ENCODE peak calls at places on chromosomes 4 and X, in seven cellular contexts. N is dorsolateral prefrontal cortex; O is endothelial cell of umbilical vein; U is GM23248; Y is CD8-positive, alpha-beta T cell; R is gastrocnemius medialis; M is Panc1. H is an unnamed sample.

GRCh38 chr4:94507708-94508107 is 56.0 kb downstream of the PDLIM5 start:
- DNase-seq in R (peak), M (peak), Y (no peak), U (peak), O (peak), N (no peak), H (peak)

GRCh38 chrX:68508799-68509198 is 9.9 kb downstream of the YIPF6 start:
- DNase-seq in U (peak), O (peak), N (no peak), Y (no peak), M (no peak), R (no peak), H (no peak)

GRCh38 chrX:65697915-65698796 is 30.7 kb downstream of the MSN start:
- DNase-seq in O (peak), R (no peak), U (peak), Y (peak), N (no peak), M (no peak), H (peak)

GRCh38 chrX:144616317-144616716 is 631.0 kb upstream of the SPANXN1 start:
- DNase-seq in R (no peak), Y (no peak), M (no peak), U (no peak), O (no peak), N (no peak), H (no peak)

GRCh38 chr4:117479673-117480072 is 394.3 kb upstream of the TRAM1L1 start:
- DNase-seq in O (no peak), Y (no peak), R (no peak), U (no peak), M (no peak), N (no peak), H (no peak)

GRCh38 chr4:101593666-101594065 is 196.9 kb upstream of the BANK1 start:
- DNase-seq in O (no peak), R (no peak), N (no peak), Y (no peak), M (no peak), U (peak), H (no peak)

GRCh38 chr4:106323119-106323518 is 6.8 kb downstream of the AIMP1 start:
- DNase-seq in U (no peak), R (no peak), O (no peak), Y (no peak), M (no peak), N (no peak), H (no peak)

GRCh38 chr4:91592125-91592524 is 711.6 kb upstream of the GRID2 start:
- DNase-seq in R (no peak), N (no peak), Y (no peak), U (no peak), O (no peak), M (no peak), H (no peak)

GRCh38 chrX:41909068-41909467 is 14.3 kb downstream of the CASK start:
- DNase-seq in N (no peak), O (no peak), R (no peak), U (no peak), M (no peak), Y (no peak), H (no peak)

GRCh38 chrX:110204986-110205385 is 112.9 kb downstream of the AMMECR1 start:
- DNase-seq in U (peak), R (no peak), M (no peak), Y (no peak), O (no peak), N (no peak), H (no peak)

GRCh38 chr4:152310223-152310622 is 225.7 kb downstream of the FBXW7 start:
- DNase-seq in N (no peak), R (no peak), Y (no peak), O (no peak), M (no peak), U (peak), H (no peak)

GRCh38 chrX:16771483-16772398 is 14.5 kb upstream of the TXLNG start:
- DNase-seq in U (peak), Y (no peak), O (peak), N (no peak), R (no peak), M (peak), H (peak)

GRCh38 chr4:89469930-89470375 is 162.4 kb upstream of the GPRIN3 start:
- DNase-seq in R (no peak), N (no peak), U (peak), Y (no peak), M (no peak), O (peak), H (peak)

GRCh38 chrX:46250151-46250550 is 295.1 kb downstream of the ZNF674 start:
- DNase-seq in N (no peak), O (no peak), Y (no peak), U (no peak), R (no peak), M (no peak), H (no peak)

GRCh38 chrX:46247456-46247855 is 297.8 kb downstream of the ZNF674 start:
- DNase-seq in Y (no peak), U (no peak), O (no peak), N (no peak), M (no peak), R (no peak), H (no peak)

GRCh38 chrX:46244451-46244850 is 300.8 kb downstream of the ZNF674 start:
- DNase-seq in R (no peak), Y (no peak), N (no peak), M (no peak), O (no peak), U (peak), H (no peak)
- H3K27ac ChIP-seq in R (no peak), Y (no peak), N (no peak), M (no peak), O (no peak), U (no peak), H (no peak)

DNA sequence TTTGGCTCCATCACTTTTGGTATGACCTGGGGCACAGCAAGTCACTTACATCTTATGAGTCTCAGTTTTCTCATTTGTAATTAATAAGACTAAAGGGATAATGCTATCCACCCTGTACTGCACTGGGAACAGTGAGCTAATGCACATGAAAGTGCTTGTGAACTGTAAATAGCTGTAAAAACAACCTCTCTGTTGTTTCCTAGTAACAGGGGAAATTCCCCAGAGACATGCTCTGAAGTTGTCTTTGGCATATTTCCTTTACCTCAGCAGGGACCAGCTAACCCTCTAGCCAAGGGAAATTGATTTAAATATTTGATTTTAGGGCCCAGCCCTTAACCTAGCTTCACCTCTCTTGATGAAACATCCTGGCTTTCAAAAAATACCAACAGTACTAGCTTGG is 6.1 kb upstream of the CYSLTR1 start:
- DNase-seq in N (no peak), U (no peak), R (no peak), M (no peak), Y (no peak), O (no peak), H (no peak)
- H3K27ac ChIP-seq in N (no peak), U (no peak), R (no peak), M (no peak), Y (no peak), O (no peak), H (no peak)

GRCh38 chr4:26819478-26819877 is 41.2 kb upstream of the STIM2 start:
- DNase-seq in R (no peak), U (no peak), Y (no peak), M (no peak), O (no peak), N (no peak), H (no peak)
- H3K27ac ChIP-seq in R (no peak), U (no peak), Y (no peak), M (no peak), O (no peak), N (no peak), H (no peak)

GRCh38 chrX:148500428-148501120 is at the start of gene AFF2:
- DNase-seq in R (no peak), N (peak), U (peak), Y (peak), M (no peak), O (peak), H (no peak)

GRCh38 chrX:148504412-148504950 is 4.1 kb downstream of the AFF2 start:
- DNase-seq in O (no peak), Y (no peak), N (no peak), U (no peak), R (no peak), M (no peak), H (no peak)

GRCh38 chrX:148499638-148500427 is 584 bp upstream of the AFF2 start:
- DNase-seq in O (no peak), M (no peak), U (no peak), Y (no peak), N (peak), R (no peak), H (no peak)

GRCh38 chrX:148498067-148498466 is 2.4 kb upstream of the AFF2 start:
- DNase-seq in R (no peak), Y (no peak), O (no peak), U (no peak), N (no peak), M (no peak), H (no peak)

GRCh38 chrX:148501121-148502066 is 977 bp downstream of the AFF2 start:
- DNase-seq in Y (no peak), R (no peak), N (peak), O (no peak), U (no peak), M (no peak), H (no peak)
- H3K27ac ChIP-seq in Y (no peak), R (no peak), N (no peak), O (no peak), U (no peak), M (no peak), H (no peak)

DNA sequence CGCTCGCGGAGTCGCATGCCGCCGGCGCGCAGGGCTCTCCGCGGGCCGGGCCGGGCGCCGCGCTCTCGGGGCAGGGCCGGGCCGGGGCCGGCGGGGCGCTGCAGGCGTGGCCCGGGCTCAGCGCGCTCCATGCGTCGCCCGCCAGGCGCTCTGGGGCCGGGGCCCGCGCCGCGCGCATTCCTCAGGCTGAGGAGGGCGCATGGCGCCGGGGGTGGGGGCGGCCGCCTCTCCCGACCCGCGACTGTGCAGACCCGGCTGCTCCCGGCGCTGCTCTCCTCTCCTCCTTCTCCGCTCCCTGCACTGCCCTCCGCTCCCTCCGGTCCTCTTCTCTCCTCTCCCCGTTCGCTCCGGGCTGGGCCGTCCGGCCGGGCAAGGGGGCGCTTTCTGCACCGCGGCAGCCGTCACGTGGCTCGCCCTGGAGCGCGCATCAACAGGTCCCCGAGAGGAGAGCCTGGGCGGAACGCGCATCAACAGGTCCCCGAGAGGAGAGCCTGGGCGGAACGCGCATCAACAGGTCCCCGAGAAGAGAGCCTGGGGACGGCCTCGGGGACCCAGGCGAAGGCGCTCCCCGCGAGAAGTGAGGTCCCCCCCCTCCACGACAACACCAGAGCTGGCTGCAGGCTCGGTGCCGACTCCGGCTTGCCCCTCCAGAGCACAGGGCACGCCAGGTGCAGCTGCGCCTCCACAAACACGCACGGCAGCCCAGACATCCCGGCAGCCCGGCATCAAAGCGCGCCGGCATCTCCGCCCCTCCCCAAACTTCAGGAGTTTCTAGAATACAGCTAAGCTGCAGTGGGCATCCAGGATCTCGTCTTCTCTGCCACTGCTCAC is 12.9 kb downstream of the PPP2R3B start:
- DNase-seq in N (no peak), U (peak), Y (peak), R (peak), O (peak), M (no peak), H (no peak)
- H3K27ac ChIP-seq in N (no peak), U (no peak), Y (no peak), R (peak), O (no peak), M (no peak), H (no peak)

GRCh38 chrX:102650903-102651241 is 411 bp upstream of the GPRASP1 start:
- DNase-seq in R (no peak), U (no peak), Y (peak), M (no peak), O (no peak), N (no peak), H (no peak)
- H3K27ac ChIP-seq in R (peak), U (no peak), Y (peak), M (peak), O (no peak), N (no peak), H (no peak)

GRCh38 chr4:87076690-87077358 is 142.0 kb downstream of the AFF1 start:
- DNase-seq in Y (no peak), M (no peak), U (peak), O (no peak), R (no peak), N (no peak), H (no peak)

GRCh38 chr4:87075876-87076275 is 141.1 kb downstream of the AFF1 start:
- DNase-seq in Y (no peak), O (no peak), N (no peak), R (no peak), U (no peak), M (no peak), H (no peak)

GRCh38 chr4:87073570-87074470 is 139.0 kb downstream of the AFF1 start:
- DNase-seq in N (peak), Y (peak), R (no peak), O (no peak), U (no peak), M (no peak), H (no peak)

GRCh38 chr4:87071401-87071800 is 136.6 kb downstream of the AFF1 start:
- DNase-seq in Y (no peak), O (no peak), R (no peak), M (no peak), U (no peak), N (no peak), H (no peak)

DNA sequence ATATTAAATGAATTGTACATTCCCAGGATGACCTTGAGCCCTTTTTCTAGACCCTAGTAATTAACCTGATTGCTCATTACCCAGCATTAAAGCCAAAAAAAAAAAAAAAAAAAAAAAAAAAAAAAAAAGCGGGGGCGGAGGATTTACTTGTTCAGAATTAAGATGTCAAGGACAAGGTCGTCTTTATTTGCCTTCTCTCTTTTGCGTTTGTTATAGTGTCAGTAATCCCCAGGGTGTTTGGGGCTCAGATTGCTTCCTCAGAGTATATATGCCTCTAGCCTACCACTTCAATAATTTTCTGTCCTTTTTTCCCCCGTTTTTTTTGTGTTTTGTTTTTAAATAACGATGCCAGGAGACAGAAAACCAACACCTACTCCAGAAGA is 138.4 kb downstream of the AFF1 start:
- DNase-seq in Y (no peak), O (no peak), N (no peak), R (no peak), U (no peak), M (no peak), H (no peak)
- H3K27ac ChIP-seq in Y (no peak), O (no peak), N (peak), R (peak), U (no peak), M (no peak), H (no peak)

GRCh38 chr4:28890949-28891348 is 1829.2 kb upstream of the PCDH7 start:
- DNase-seq in O (no peak), M (no peak), N (no peak), U (no peak), Y (no peak), R (no peak), H (no peak)

GRCh38 chr4:28883211-28883610 is 1837.0 kb upstream of the PCDH7 start:
- DNase-seq in Y (no peak), U (no peak), M (no peak), O (no peak), R (no peak), N (no peak), H (no peak)

GRCh38 chr4:28886934-28887333 is 1833.2 kb upstream of the PCDH7 start:
- DNase-seq in Y (no peak), O (no peak), N (no peak), R (no peak), U (peak), M (no peak), H (no peak)
- H3K27ac ChIP-seq in Y (no peak), O (no peak), N (no peak), R (no peak), U (peak), M (no peak), H (no peak)

GRCh38 chr4:17336986-17337385 is 174.9 kb downstream of the QDPR start:
- DNase-seq in M (no peak), U (no peak), R (no peak), O (no peak), Y (no peak), N (no peak), H (no peak)
- H3K27ac ChIP-seq in M (no peak), U (no peak), R (no peak), O (peak), Y (no peak), N (no peak), H (no peak)

GRCh38 chr4:56086073-56086521 is 137.4 kb downstream of the CEP135 start:
- DNase-seq in Y (no peak), R (no peak), U (no peak), O (no peak), N (no peak), M (no peak), H (peak)
- H3K27ac ChIP-seq in Y (no peak), R (no peak), U (no peak), O (no peak), N (no peak), M (no peak), H (peak)

H was measured in small intestine.